ENCODE peak calls at places on chromosomes 4 and X, in ten cellular contexts. H is astrocyte of the spinal cord; I is NK-92 treated with Interleukin-12 subunit alpha and Interleukin-12 subunit beta, amount 100 ng/mL, for 24 hours; M is fibroblast of villous mesenchyme; N is activated T-cell treated with anti-CD3 and anti-CD28 coated beads, Interleukin-2, amount 50 U/mL, for 72 hours; Z is AG08395; W is smooth muscle cell of the brain vasculature; D is germinal center; X is EL; O is T-helper 9 cell. P is an unnamed sample.

GRCh38 chrX:153519569-153520285 is 2.3 kb downstream of the ATP2B3 start:
- DNase-seq in O (no peak), Z (peak), W (no peak), N (no peak), H (no peak), I (no peak), D (no peak), M (no peak), X (peak), P (no peak)

GRCh38 chr4:182212211-182212761 is 30.9 kb upstream of the TENM3 start:
- DNase-seq in X (peak), N (no peak), H (peak), Z (peak), O (no peak), D (no peak), I (no peak), M (peak), W (peak), P (peak)

GRCh38 chrX:32480019-32480418 is 731.3 kb downstream of the DMD start:
- DNase-seq in M (no peak), D (no peak), O (no peak), N (no peak), Z (no peak), X (no peak), I (no peak), H (no peak), W (no peak), P (no peak)

GRCh38 chr4:3480528-3481112 is 17.5 kb downstream of the DOK7 start:
- DNase-seq in W (peak), X (peak), N (peak), Z (peak), M (peak), O (peak), I (peak), H (peak), D (peak), P (peak)

GRCh38 chrX:39645059-39645895 is 452.5 kb downstream of the BCOR start:
- DNase-seq in O (no peak), D (no peak), W (peak), Z (peak), X (peak), M (peak), N (peak), I (no peak), H (peak), P (no peak)

GRCh38 chr4:98996056-98996941 is 778 bp downstream of the METAP1 start:
- DNase-seq in H (peak), W (peak), M (peak), O (no peak), N (peak), Z (peak), D (peak), X (peak), I (no peak), P (peak)

GRCh38 chrX:100625985-100626491 is 10.6 kb downstream of the TSPAN6 start:
- DNase-seq in M (no peak), W (no peak), D (no peak), Z (no peak), H (peak), O (no peak), X (no peak), N (peak), I (peak), P (no peak)

GRCh38 chr4:88791274-88791673 is 93.6 kb upstream of the NAP1L5 start:
- DNase-seq in W (no peak), N (no peak), D (no peak), M (no peak), O (no peak), H (peak), I (no peak), X (peak), Z (peak), P (no peak)

GRCh38 chr4:109676886-109677285 is 26.4 kb downstream of the CASP6 start:
- DNase-seq in W (no peak), X (no peak), Z (no peak), N (no peak), I (no peak), H (no peak), M (no peak), O (no peak), D (no peak), P (no peak)

GRCh38 chr4:104860227-104861123 is 286.2 kb upstream of the TET2 start:
- DNase-seq in D (peak), N (peak), X (peak), Z (peak), I (no peak), W (peak), M (peak), O (no peak), H (peak), P (peak)

GRCh38 chr4:66911898-66912297 is 633.4 kb downstream of the CENPC start:
- DNase-seq in N (no peak), D (no peak), H (peak), X (peak), I (no peak), Z (no peak), M (no peak), O (no peak), W (no peak), P (no peak)

GRCh38 chr4:141435446-141436225 is 200.7 kb upstream of the IL15 start:
- DNase-seq in I (no peak), O (no peak), N (no peak), Z (peak), X (peak), D (no peak), M (peak), H (no peak), W (no peak), P (no peak)

GRCh38 chrX:129748265-129748664 is 9.5 kb downstream of the XPNPEP2 start:
- DNase-seq in X (no peak), W (no peak), H (peak), O (no peak), N (no peak), D (no peak), Z (peak), I (no peak), M (peak), P (no peak)

GRCh38 chr4:143186202-143186601 is 1.5 kb downstream of the USP38 start:
- DNase-seq in O (no peak), Z (no peak), W (no peak), N (no peak), H (no peak), D (no peak), I (no peak), X (peak), M (peak), P (no peak)

GRCh38 chr4:181418491-181418890 is 824.7 kb upstream of the TENM3 start:
- DNase-seq in D (no peak), I (no peak), O (no peak), X (no peak), M (no peak), H (no peak), N (no peak), Z (no peak), W (no peak), P (peak)

GRCh38 chr4:139368990-139369389 is 66.7 kb upstream of the NDUFC1 start:
- DNase-seq in O (no peak), M (no peak), D (no peak), H (peak), Z (no peak), N (no peak), W (peak), I (no peak), X (no peak), P (no peak)

GRCh38 chrX:113370001-113370400 is 529.4 kb upstream of the AMOT start:
- DNase-seq in M (no peak), D (no peak), N (no peak), X (no peak), O (no peak), H (no peak), I (no peak), W (no peak), Z (no peak), P (no peak)

GRCh38 chrX:151081016-151081415 is 95.4 kb upstream of the GPR50 start:
- DNase-seq in X (no peak), H (no peak), M (no peak), N (no peak), I (no peak), O (no peak), W (no peak), D (no peak), Z (no peak), P (no peak)

GRCh38 chr4:80259012-80259411 is 7.5 kb upstream of the FGF5 start:
- DNase-seq in O (no peak), N (no peak), Z (no peak), X (no peak), D (no peak), W (no peak), M (no peak), I (no peak), H (no peak), P (no peak)

GRCh38 chr4:95963456-95963855 is 123.6 kb downstream of the PDHA2 start:
- DNase-seq in H (no peak), N (no peak), I (no peak), Z (no peak), X (no peak), W (no peak), D (no peak), O (no peak), M (no peak), P (no peak)

GRCh38 chr4:41124916-41125548 is 89.3 kb downstream of the APBB2 start:
- DNase-seq in H (peak), O (no peak), I (no peak), Z (no peak), X (peak), W (no peak), M (no peak), N (no peak), D (no peak), P (no peak)

GRCh38 chr4:159240690-159241089 is 137.8 kb downstream of the RAPGEF2 start:
- DNase-seq in W (no peak), N (no peak), M (peak), Z (peak), X (no peak), H (no peak), O (no peak), I (no peak), D (no peak), P (no peak)

GRCh38 chr4:169079942-169080827 is 70.1 kb upstream of the CBR4 start:
- DNase-seq in Z (peak), N (peak), W (peak), H (peak), I (no peak), D (peak), M (peak), X (no peak), O (no peak), P (peak)

GRCh38 chr4:165844151-165844550 is 28.9 kb upstream of the TLL1 start:
- DNase-seq in X (no peak), O (no peak), H (no peak), Z (no peak), W (no peak), N (no peak), M (no peak), D (no peak), I (no peak), P (no peak)

GRCh38 chr4:105544517-105544916 is 7.9 kb upstream of the ARHGEF38 start:
- DNase-seq in N (no peak), W (no peak), D (no peak), Z (no peak), H (no peak), M (no peak), O (no peak), I (no peak), X (no peak), P (no peak)

GRCh38 chr4:180434131-180434895 is 1808.9 kb upstream of the TENM3 start:
- DNase-seq in D (no peak), W (no peak), Z (no peak), H (no peak), I (no peak), M (no peak), N (no peak), X (no peak), O (no peak), P (no peak)

GRCh38 chr4:118842055-118842454 is 6.1 kb upstream of the SEC24D start:
- DNase-seq in O (no peak), M (no peak), W (no peak), H (peak), D (no peak), I (no peak), Z (no peak), X (peak), N (no peak), P (no peak)